ENCODE peak calls at places on chromosomes 5 and 9, in seven cellular contexts. D is hippocampal formation, O is trophoblast cell, F is esophagus muscularis mucosa, X is AML-193, L is upper lobe of right lung, Z is uterus. E is an unnamed sample.

GRCh38 chr9:135221951-135222631 is 134.6 kb downstream of the OLFM1 start:
- DNase-seq in D (no peak), O (no peak), F (no peak), X (no peak), L (peak), Z (no peak), E (no peak)

GRCh38 chr9:75190762-75191161 is 102.4 kb downstream of the OSTF1 start:
- DNase-seq in D (no peak), O (no peak), F (no peak), X (no peak), L (no peak), Z (no peak), E (no peak)

GRCh38 chr5:158430166-158430828 is 571.4 kb upstream of the CLINT1 start:
- DNase-seq in D (no peak), O (no peak), F (no peak), X (no peak), L (no peak), Z (no peak), E (no peak)

GRCh38 chr9:127654619-127655018 is 42.5 kb downstream of the STXBP1 start:
- DNase-seq in D (no peak), O (no peak), F (no peak), X (no peak), L (no peak), Z (no peak), E (no peak)

GRCh38 chr5:37774912-37775483 is 64.8 kb downstream of the GDNF start:
- DNase-seq in D (no peak), O (peak), F (no peak), X (no peak), L (no peak), Z (no peak), E (no peak)

GRCh38 chr5:58087131-58087530 is 372.8 kb downstream of the PLK2 start:
- DNase-seq in D (no peak), O (no peak), F (no peak), X (no peak), L (no peak), Z (no peak), E (no peak)

GRCh38 chr5:145867806-145868205 is 5.0 kb downstream of the GRXCR2 start:
- DNase-seq in D (no peak), O (no peak), F (no peak), X (no peak), L (no peak), Z (no peak), E (no peak)

GRCh38 chr9:130371196-130371966 is 73.4 kb upstream of the ASS1 start:
- DNase-seq in D (no peak), O (peak), F (no peak), X (no peak), L (no peak), Z (no peak), E (no peak)

GRCh38 chr5:39132128-39132447 is 57.9 kb upstream of the RICTOR start:
- DNase-seq in D (peak), O (no peak), F (no peak), X (no peak), L (no peak), Z (no peak), E (no peak)

GRCh38 chr5:175866377-175866907 is 4.9 kb upstream of the CPLX2 start:
- DNase-seq in D (no peak), O (no peak), F (no peak), X (no peak), L (no peak), Z (no peak), E (no peak)

GRCh38 chr9:131854906-131855504 is 115.1 kb upstream of the RAPGEF1 start:
- DNase-seq in D (no peak), O (no peak), F (no peak), X (no peak), L (no peak), Z (no peak), E (no peak)

GRCh38 chr9:95175523-95175922 is 142.0 kb downstream of the FANCC start:
- DNase-seq in D (no peak), O (no peak), F (no peak), X (no peak), L (no peak), Z (no peak), E (no peak)

GRCh38 chr5:172175263-172175719 is 12.7 kb downstream of the STK10 start:
- DNase-seq in D (no peak), O (no peak), F (no peak), X (peak), L (peak), Z (no peak), E (peak)